ENCODE peak calls at places on chromosomes 1 and 21, in four cellular contexts. F, X, R and G are unnamed samples.

GRCh38 chr1:209601809-209602657 is 18.5 kb downstream of the CAMK1G start:
- DNase-seq in F (no peak), X (no peak), R (peak), G (no peak)

GRCh38 chr1:226074046-226074445 is 11.5 kb downstream of the H3-3A start:
- DNase-seq in F (no peak), X (no peak), R (no peak), G (no peak)

GRCh38 chr1:165703648-165704047 is 5.3 kb upstream of the ALDH9A1 start:
- DNase-seq in F (no peak), X (no peak), R (no peak), G (no peak)

GRCh38 chr1:17190526-17190995 is 14.4 kb upstream of the PADI1 start:
- DNase-seq in F (no peak), X (no peak), R (no peak), G (no peak)

GRCh38 chr1:34470406-34470805 is 284.4 kb upstream of the GJB5 start:
- DNase-seq in F (no peak), X (no peak), R (no peak), G (no peak)

GRCh38 chr1:76901158-76901767 is 34.0 kb downstream of the ST6GALNAC5 start:
- DNase-seq in F (no peak), X (peak), R (peak), G (no peak)

GRCh38 chr1:89894210-89894668 is 73.4 kb downstream of the LRRC8D start:
- DNase-seq in F (no peak), X (no peak), R (peak), G (no peak)

GRCh38 chr21:26597981-26598380 is 24.9 kb upstream of the CYYR1 start:
- DNase-seq in F (no peak), X (no peak), R (no peak), G (no peak)

GRCh38 chr1:223716302-223716862 is 4.0 kb downstream of the CAPN2 start:
- DNase-seq in F (no peak), X (no peak), R (no peak), G (peak)

GRCh38 chr21:36630485-36631206 is 68.3 kb upstream of the SIM2 start:
- DNase-seq in F (peak), X (peak), R (peak), G (no peak)

GRCh38 chr1:150221552-150221951 is 14.4 kb downstream of the ANP32E start:
- DNase-seq in F (no peak), X (no peak), R (no peak), G (no peak)

GRCh38 chr1:39646232-39647081 is 7.0 kb upstream of the HEYL start:
- DNase-seq in F (no peak), X (peak), R (peak), G (no peak)

GRCh38 chr1:241113557-241113956 is 243.4 kb downstream of the RGS7 start:
- DNase-seq in F (no peak), X (no peak), R (no peak), G (no peak)

GRCh38 chr1:241115784-241116183 is 241.2 kb downstream of the RGS7 start:
- DNase-seq in F (no peak), X (no peak), R (no peak), G (no peak)

GRCh38 chr1:241118049-241118448 is 239.0 kb downstream of the RGS7 start:
- DNase-seq in F (no peak), X (no peak), R (no peak), G (no peak)

GRCh38 chr1:241109039-241109438 is 248.0 kb downstream of the RGS7 start:
- DNase-seq in F (no peak), X (no peak), R (no peak), G (no peak)

DNA sequence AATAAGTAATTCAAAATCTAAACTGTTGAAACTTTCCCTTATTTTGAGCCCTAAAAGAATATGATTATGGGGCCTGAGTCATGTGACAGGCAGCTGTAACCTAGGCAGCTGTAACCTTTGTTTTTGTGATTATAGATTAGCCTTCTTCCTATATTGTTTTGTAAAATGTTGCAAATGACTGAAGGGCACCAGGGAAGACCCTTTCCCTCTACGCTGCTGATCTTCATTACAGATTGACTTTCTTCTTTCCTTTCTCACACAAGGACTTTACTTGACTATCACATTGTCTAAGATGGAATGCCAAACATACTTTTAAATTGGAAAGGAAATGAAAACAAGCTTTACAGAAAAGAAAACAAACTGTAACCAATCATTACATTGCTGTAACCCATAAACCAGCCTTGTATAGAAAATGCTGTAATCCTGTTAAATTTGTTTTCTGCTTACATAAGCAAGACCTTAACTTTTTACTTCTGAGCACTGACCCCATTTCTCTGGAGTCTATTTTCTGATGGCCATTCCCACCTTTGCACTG is 242.2 kb downstream of the RGS7 start:
- DNase-seq in F (no peak), X (no peak), R (no peak), G (no peak)
- H3K27ac ChIP-seq in F (no peak), X (no peak), R (no peak), G (no peak)

DNA sequence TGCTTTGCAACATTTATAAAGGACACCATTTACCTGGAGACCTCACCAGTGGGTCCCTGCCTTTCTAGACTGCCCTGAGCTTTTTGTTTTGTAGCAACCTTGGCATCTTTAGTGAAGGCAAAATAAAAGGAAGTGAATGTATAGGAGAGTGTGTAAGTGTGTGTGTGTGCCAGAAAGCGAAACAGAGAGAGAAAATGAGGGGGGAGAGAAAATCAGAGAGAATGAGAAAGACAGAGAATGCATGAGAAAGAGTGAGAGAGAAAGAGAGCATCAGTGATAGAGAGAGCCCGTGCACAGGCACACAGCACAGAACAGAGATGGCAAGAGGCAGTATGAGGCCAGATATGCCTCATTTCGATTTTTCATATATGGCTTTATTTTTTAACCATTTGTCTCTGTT is 57.5 kb downstream of the HSD3B1 start:
- DNase-seq in F (no peak), X (no peak), R (no peak), G (no peak)
- H3K27ac ChIP-seq in F (no peak), X (no peak), R (no peak), G (no peak)

GRCh38 chr1:6349254-6349943 is 44.2 kb downstream of the ACOT7 start:
- DNase-seq in F (no peak), X (no peak), R (no peak), G (no peak)
- H3K27ac ChIP-seq in F (no peak), X (no peak), R (no peak), G (peak)

GRCh38 chr1:201662646-201663045 is 123.7 kb downstream of the NAV1 start:
- DNase-seq in F (no peak), X (no peak), R (no peak), G (no peak)
- H3K27ac ChIP-seq in F (no peak), X (no peak), R (no peak), G (no peak)

GRCh38 chr1:207001492-207002245 is 30.9 kb downstream of the C1orf116 start:
- DNase-seq in F (no peak), X (no peak), R (no peak), G (no peak)
- H3K27ac ChIP-seq in F (no peak), X (no peak), R (no peak), G (no peak)

GRCh38 chr1:56867491-56867890 is 12.9 kb downstream of the C8A start:
- DNase-seq in F (no peak), X (no peak), R (no peak), G (no peak)
- H3K27ac ChIP-seq in F (no peak), X (no peak), R (no peak), G (no peak)